ENCODE peak calls at places on chromosomes 3 and 15, in ten cellular contexts. A is IMR-90, K is spleen, W is uterus, E is tibial nerve, Y is body of pancreas, T is suprapubic skin, Q is HCT116, B is heart left ventricle, M is transverse colon. G is an unnamed sample.

GRCh38 chr15:77617507-77618285 is 15.0 kb downstream of the LINGO1 start:
- DNase-seq in A (no peak), K (no peak), W (no peak), E (no peak), Y (no peak), T (no peak), Q (peak), B (no peak), M (no peak), G (no peak)

GRCh38 chr3:27681249-27681748 is 40.8 kb downstream of the EOMES start:
- DNase-seq in A (peak), K (no peak), W (no peak), E (no peak), Y (peak), T (no peak), Q (peak), B (peak), M (no peak), G (no peak)

GRCh38 chr15:59792359-59792758 is 103.2 kb upstream of the BNIP2 start:
- DNase-seq in A (no peak), K (no peak), W (no peak), E (no peak), Y (no peak), T (no peak), Q (no peak), B (no peak), M (no peak), G (no peak)

GRCh38 chr3:170038434-170039110 is 777 bp downstream of the GPR160 start:
- DNase-seq in A (no peak), K (peak), W (no peak), E (no peak), Y (peak), T (no peak), Q (no peak), B (no peak), M (peak), G (no peak)

GRCh38 chr15:41487802-41488201 is 5.9 kb upstream of the ITPKA start:
- DNase-seq in A (peak), K (no peak), W (no peak), E (no peak), Y (no peak), T (no peak), Q (no peak), B (no peak), M (no peak), G (no peak)

GRCh38 chr3:172266103-172266502 is 182.2 kb downstream of the GHSR start:
- DNase-seq in A (no peak), K (no peak), W (no peak), E (no peak), Y (no peak), T (no peak), Q (no peak), B (no peak), M (no peak), G (no peak)

GRCh38 chr15:31489801-31490646 is 163.4 kb downstream of the KLF13 start:
- DNase-seq in A (peak), K (peak), W (no peak), E (no peak), Y (peak), T (no peak), Q (peak), B (peak), M (peak), G (peak)

GRCh38 chr3:66712210-66712609 is 211.4 kb upstream of the LRIG1 start:
- DNase-seq in A (no peak), K (no peak), W (no peak), E (no peak), Y (no peak), T (no peak), Q (no peak), B (no peak), M (no peak), G (no peak)

GRCh38 chr15:77671274-77672056 is 38.8 kb upstream of the LINGO1 start:
- DNase-seq in A (no peak), K (no peak), W (no peak), E (no peak), Y (no peak), T (no peak), Q (no peak), B (peak), M (no peak), G (no peak)

GRCh38 chr3:99668044-99668443 is 29.6 kb downstream of the COL8A1 start:
- DNase-seq in A (no peak), K (no peak), W (no peak), E (no peak), Y (no peak), T (no peak), Q (no peak), B (no peak), M (no peak), G (no peak)

GRCh38 chr3:17182158-17182557 is 297.4 kb downstream of the PLCL2 start:
- DNase-seq in A (no peak), K (no peak), W (no peak), E (no peak), Y (no peak), T (no peak), Q (no peak), B (no peak), M (no peak), G (no peak)
- TF ChIP-seq POLR2A in A (no peak), K (no peak), W (no peak), E (no peak), Y (no peak), T (no peak), Q (no peak), B (no peak), M (no peak), G (no peak)

DNA sequence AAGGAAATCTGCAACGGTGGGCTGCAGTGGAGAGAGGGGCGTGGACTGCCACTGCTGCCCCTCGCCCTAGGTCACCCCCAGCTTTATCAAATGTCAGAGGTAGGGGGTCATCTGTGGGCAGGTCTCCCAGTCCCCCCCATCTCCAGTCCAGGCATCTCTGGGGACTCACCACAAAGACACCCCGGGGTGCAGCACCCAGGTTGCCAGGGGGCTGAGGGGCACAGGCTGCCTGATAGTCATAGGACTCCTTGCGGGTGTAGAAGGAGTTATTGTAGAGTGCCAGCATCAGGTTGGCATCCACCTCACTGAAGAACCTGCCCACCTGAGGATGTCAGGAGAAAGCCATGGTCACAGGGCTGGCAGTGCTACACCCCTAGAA is 6.5 kb upstream of the TMEM115 start:
- DNase-seq in A (no peak), K (no peak), W (no peak), E (no peak), Y (no peak), T (no peak), Q (no peak), B (no peak), M (no peak), G (no peak)
- H3K4me3 ChIP-seq in A (no peak), K (peak), W (peak), E (peak), Y (peak), T (peak), Q (peak), B (peak), M (peak), G (peak)

DNA sequence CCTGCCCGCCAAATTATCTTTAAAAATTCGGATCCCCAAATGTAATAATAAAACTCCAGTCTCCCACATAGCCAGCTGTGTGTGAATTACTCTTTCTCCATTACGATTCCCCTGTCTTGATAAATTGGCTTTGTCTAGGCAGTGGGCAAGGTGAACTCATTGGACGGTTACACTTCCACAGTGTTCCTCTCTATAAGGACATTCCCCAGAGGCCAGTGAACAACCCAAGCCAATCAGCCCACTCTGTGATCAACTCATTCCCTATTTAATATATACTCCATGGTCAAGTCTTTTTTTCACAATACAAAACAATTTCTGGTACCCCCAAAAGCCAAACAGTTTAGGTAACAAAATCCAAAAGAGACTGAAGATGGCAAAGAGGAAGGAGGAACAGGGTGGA is 90.5 kb upstream of the DAZL start:
- DNase-seq in A (no peak), K (no peak), W (no peak), E (no peak), Y (no peak), T (no peak), Q (no peak), B (no peak), M (no peak), G (no peak)
- TF ChIP-seq POLR2A in A (no peak), K (no peak), W (no peak), E (no peak), Y (no peak), T (no peak), Q (no peak), B (no peak), M (no peak), G (no peak)

DNA sequence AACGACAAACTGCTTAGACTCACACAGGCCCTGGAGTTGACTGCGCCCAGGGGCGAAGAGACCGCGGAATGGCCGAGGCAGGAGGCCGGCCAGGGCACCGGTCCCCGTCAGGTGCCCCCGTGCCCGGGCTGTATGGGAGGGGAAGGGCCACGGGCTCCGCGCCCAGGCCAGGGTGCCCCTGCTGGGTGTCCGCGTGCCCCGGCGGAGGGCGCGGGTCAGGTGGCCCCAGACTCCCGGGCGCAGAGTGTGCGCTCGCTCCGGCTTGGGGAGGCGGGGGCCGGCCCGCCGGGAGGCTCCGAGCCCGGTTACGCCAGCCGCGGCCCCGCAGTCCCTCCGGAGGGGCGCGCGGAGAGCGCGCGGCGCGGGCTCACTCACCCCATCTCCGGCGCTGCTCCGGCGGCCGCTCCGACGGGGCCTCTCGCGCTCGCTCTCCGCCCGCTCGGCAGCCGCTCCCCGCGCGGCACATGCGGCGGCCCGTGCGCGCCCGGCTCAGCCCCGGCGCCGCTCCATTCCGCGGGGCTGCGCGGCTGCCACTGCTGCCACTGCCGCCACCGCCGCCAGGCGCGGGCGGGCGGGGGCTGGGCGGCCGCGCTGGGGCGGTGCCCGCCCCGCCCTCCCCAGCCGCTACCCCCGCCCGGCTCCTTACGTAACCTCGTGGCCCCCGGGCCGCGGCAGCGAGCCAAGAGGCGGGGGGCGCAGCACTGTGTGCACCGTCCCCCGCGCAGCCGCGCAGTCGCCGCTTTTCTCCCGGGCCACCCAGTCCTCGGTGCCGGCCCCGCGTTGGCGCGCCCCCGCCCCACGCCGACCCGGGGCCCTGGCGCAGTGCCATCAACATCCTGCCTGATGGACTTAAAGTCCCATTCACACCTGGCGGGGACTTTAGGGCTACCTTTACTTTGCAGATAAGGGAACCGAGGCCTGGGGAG is at the start of gene HOMER2:
- DNase-seq in A (no peak), K (no peak), W (no peak), E (no peak), Y (peak), T (no peak), Q (no peak), B (peak), M (peak), G (no peak)
- H3K4me3 ChIP-seq in A (peak), K (peak), W (peak), E (peak), Y (peak), T (peak), Q (no peak), B (peak), M (peak), G (peak)